ENCODE peak calls at places on chromosomes 13 and 19, in six cellular contexts. W is AG04450, K is AG09309, X is HFF-Myc, T is posterior vena cava, J is GM03348. A is an unnamed sample.

GRCh38 chr13:112159575-112160547 is 92.9 kb downstream of the SOX1 start:
- DNase-seq in W (no peak), K (no peak), X (no peak), T (peak), J (no peak), A (no peak)

GRCh38 chr13:31801088-31801487 is 61.8 kb downstream of the RXFP2 start:
- DNase-seq in W (no peak), K (no peak), X (no peak), T (no peak), J (no peak), A (no peak)

GRCh38 chr13:103852036-103852435 is 785.8 kb upstream of the SLC10A2 start:
- DNase-seq in W (no peak), K (no peak), X (no peak), T (no peak), J (no peak), A (no peak)

GRCh38 chr13:95479706-95480105 is 72.8 kb upstream of the CLDN10 start:
- DNase-seq in W (no peak), K (no peak), X (no peak), T (no peak), J (no peak), A (no peak)

GRCh38 chr13:21668665-21669599 is 1.9 kb upstream of the FGF9 start:
- DNase-seq in W (no peak), K (no peak), X (no peak), T (peak), J (peak), A (peak)

GRCh38 chr13:75607447-75607846 is 28.7 kb upstream of the LMO7 start:
- DNase-seq in W (no peak), K (no peak), X (no peak), T (no peak), J (no peak), A (no peak)

GRCh38 chr19:52170863-52171320 is 529 bp downstream of the ZNF836 start:
- DNase-seq in W (no peak), K (no peak), X (no peak), T (no peak), J (peak), A (peak)

GRCh38 chr13:113907637-113908617 is 44.1 kb upstream of the GAS6 start:
- DNase-seq in W (peak), K (peak), X (peak), T (peak), J (peak), A (no peak)

GRCh38 chr13:39490136-39490535 is 112.9 kb downstream of the LHFPL6 start:
- DNase-seq in W (no peak), K (no peak), X (no peak), T (no peak), J (no peak), A (no peak)

GRCh38 chr13:36193151-36193855 is 21.1 kb downstream of the SOHLH2 start:
- DNase-seq in W (no peak), K (peak), X (no peak), T (no peak), J (no peak), A (no peak)

GRCh38 chr13:48222358-48223015 is 10.5 kb upstream of the ITM2B start:
- DNase-seq in W (no peak), K (no peak), X (no peak), T (no peak), J (no peak), A (no peak)

GRCh38 chr19:7191946-7192691 is 102.1 kb downstream of the INSR start:
- DNase-seq in W (no peak), K (no peak), X (peak), T (no peak), J (peak), A (no peak)

GRCh38 chr13:43251967-43252366 is 228.6 kb downstream of the DNAJC15 start:
- DNase-seq in W (no peak), K (no peak), X (no peak), T (no peak), J (no peak), A (no peak)

GRCh38 chr19:49692102-49692599 is 1.2 kb downstream of the CPT1C start:
- DNase-seq in W (no peak), K (no peak), X (no peak), T (no peak), J (no peak), A (no peak)

GRCh38 chr19:13781547-13781946 is 7.3 kb downstream of the C19orf53 start:
- DNase-seq in W (no peak), K (peak), X (peak), T (peak), J (peak), A (peak)

GRCh38 chr19:22422220-22422619 is at the start of gene ZNF98:
- DNase-seq in W (no peak), K (no peak), X (no peak), T (no peak), J (no peak), A (no peak)

GRCh38 chr19:1859319-1859718 is 4.1 kb downstream of the KLF16 start:
- DNase-seq in W (no peak), K (no peak), X (no peak), T (no peak), J (no peak), A (no peak)

GRCh38 chr13:53941588-53942190 is 913.1 kb downstream of the OLFM4 start:
- DNase-seq in W (no peak), K (no peak), X (no peak), T (no peak), J (no peak), A (no peak)

GRCh38 chr13:48151343-48151742 is 56.4 kb upstream of the MED4 start:
- DNase-seq in W (no peak), K (no peak), X (no peak), T (no peak), J (no peak), A (no peak)

GRCh38 chr13:97911311-97912138 is 42.0 kb upstream of the IPO5 start:
- DNase-seq in W (no peak), K (no peak), X (no peak), T (no peak), J (peak), A (no peak)

A was measured in kidney.